ENCODE peak calls at places on chromosomes 3 and 15, in four cellular contexts. M is endothelial cell of umbilical vein, T is GM12878, Y is K562. K is an unnamed sample.

GRCh38 chr3:20912406-20912805 is 726.4 kb upstream of the SGO1 start:
- DNase-seq in M (no peak), Y (no peak), T (no peak), K (no peak)

GRCh38 chr15:77029166-77030041 is 34.5 kb downstream of the PSTPIP1 start:
- DNase-seq in T (no peak), Y (peak; percentile 44), M (no peak), K (no peak)

GRCh38 chr3:176798680-176799079 is 398.6 kb downstream of the TBL1XR1 start:
- DNase-seq in T (no peak), Y (no peak), M (no peak), K (no peak)

GRCh38 chr3:64267774-64268604 is 42.7 kb upstream of the PRICKLE2 start:
- DNase-seq in Y (no peak), M (peak; percentile 11), T (no peak), K (peak; percentile 68)

GRCh38 chr3:31733234-31733667 is 200.5 kb downstream of the STT3B start:
- DNase-seq in T (no peak), Y (no peak), M (peak; percentile 75), K (no peak)

GRCh38 chr3:140007946-140008692 is 73.1 kb downstream of the CLSTN2 start:
- DNase-seq in Y (no peak), T (no peak), M (no peak), K (no peak)

GRCh38 chr15:42344763-42345162 is 14.5 kb upstream of the CAPN3 start:
- DNase-seq in Y (no peak), M (peak; percentile 49), T (no peak), K (peak; percentile 83)

GRCh38 chr15:41153733-41154132 is 37.7 kb upstream of the INO80 start:
- DNase-seq in T (no peak), M (no peak), Y (no peak), K (no peak)

GRCh38 chr3:111906667-111907066 is 47.6 kb downstream of the PHLDB2 start:
- DNase-seq in Y (no peak), T (no peak), M (no peak), K (peak; percentile 77)

GRCh38 chr15:50813865-50814264 is 48.4 kb upstream of the SPPL2A start:
- DNase-seq in T (no peak), Y (no peak), M (no peak), K (no peak)

GRCh38 chr3:157588386-157589060 is 85.3 kb upstream of the VEPH1 start:
- DNase-seq in T (no peak), Y (no peak), M (no peak), K (no peak)

GRCh38 chr15:101133751-101134261 is 118.0 kb downstream of the CHSY1 start:
- DNase-seq in M (no peak), Y (no peak), T (no peak), K (no peak)

GRCh38 chr3:36312351-36312750 is 68.0 kb upstream of the STAC start:
- DNase-seq in Y (no peak), M (no peak), T (no peak), K (no peak)

GRCh38 chr3:9308298-9308990 is 54.4 kb upstream of the THUMPD3 start:
- DNase-seq in T (no peak), M (no peak), Y (no peak), K (no peak)

GRCh38 chr15:63752075-63752684 is 81.6 kb downstream of the HERC1 start:
- DNase-seq in M (peak; percentile 78), Y (peak; percentile 33), T (peak; percentile 23), K (peak; percentile 65)

GRCh38 chr3:169634618-169635236 is 28.8 kb downstream of the MECOM start:
- DNase-seq in T (no peak), M (no peak), Y (no peak), K (no peak)

GRCh38 chr15:89335289-89336041 is 841 bp upstream of the POLG start:
- DNase-seq in Y (peak; percentile 77), T (no peak), M (peak; percentile 52), K (no peak)

GRCh38 chr3:160040181-160040580 is 51.5 kb downstream of the IL12A start:
- DNase-seq in T (no peak), M (no peak), Y (no peak), K (peak; percentile 18)

GRCh38 chr3:149020839-149021252 is 29.5 kb downstream of the GYG1 start:
- DNase-seq in T (no peak), Y (no peak), M (no peak), K (peak; percentile 42)

GRCh38 chr3:164064298-164064697 is 1014.0 kb downstream of the SI start:
- DNase-seq in T (no peak), M (no peak), Y (no peak), K (no peak)

GRCh38 chr15:34583399-34584320 is at the start of gene GOLGA8B:
- DNase-seq in Y (peak; percentile 88), M (peak; percentile 54), T (no peak), K (peak; percentile 41)

GRCh38 chr3:11195721-11196332 is 41.5 kb downstream of the HRH1 start:
- DNase-seq in Y (no peak), M (peak; percentile 65), T (no peak), K (peak; percentile 56)

GRCh38 chr3:47018269-47018611 is 38.8 kb downstream of the NBEAL2 start:
- DNase-seq in T (no peak), M (no peak), Y (no peak), K (no peak)

GRCh38 chr15:78638658-78639314 is 2.2 kb downstream of the CHRNB4 start:
- DNase-seq in T (no peak), M (peak; percentile 35), Y (peak; percentile 71), K (peak; percentile 19)

GRCh38 chr3:70740082-70740481 is 427.6 kb upstream of the MDFIC2 start:
- DNase-seq in Y (no peak), T (no peak), M (no peak), K (no peak)

GRCh38 chr3:30684361-30684760 is 78.0 kb downstream of the TGFBR2 start:
- DNase-seq in Y (no peak), M (no peak), T (no peak), K (no peak)

GRCh38 chr15:82045179-82045891 is 483 bp downstream of the MEX3B start:
- DNase-seq in M (peak; percentile 65), Y (no peak), T (no peak), K (peak; percentile 54)

GRCh38 chr15:33343275-33343674 is 32.5 kb downstream of the RYR3 start:
- DNase-seq in T (no peak), M (no peak), Y (no peak), K (no peak)

GRCh38 chr15:67927501-67928156 is 87.8 kb upstream of the RNU6-1 start:
- DNase-seq in T (no peak), M (no peak), Y (no peak), K (peak; percentile 97)
- TF ChIP-seq FOS in T (no peak), M (no peak), Y (no peak), K (no peak)

GRCh38 chr15:83308671-83309070 is 24.2 kb upstream of the BNC1 start:
- DNase-seq in Y (no peak), T (no peak), M (no peak), K (no peak)

GRCh38 chr15:83312046-83312445 is 27.6 kb upstream of the BNC1 start:
- DNase-seq in Y (no peak), M (no peak), T (no peak), K (no peak)

GRCh38 chr15:83305696-83306291 is 21.3 kb upstream of the BNC1 start:
- DNase-seq in M (no peak), Y (no peak), T (no peak), K (peak; percentile 57)

GRCh38 chr15:83306561-83306960 is 22.1 kb upstream of the BNC1 start:
- DNase-seq in Y (no peak), T (no peak), M (no peak), K (peak; percentile 50)

GRCh38 chr15:83310521-83311456 is 26.3 kb upstream of the BNC1 start:
- DNase-seq in T (no peak), M (peak; percentile 68), Y (no peak), K (no peak)
- TF ChIP-seq FOS in T (no peak), M (no peak), Y (no peak), K (no peak)

DNA sequence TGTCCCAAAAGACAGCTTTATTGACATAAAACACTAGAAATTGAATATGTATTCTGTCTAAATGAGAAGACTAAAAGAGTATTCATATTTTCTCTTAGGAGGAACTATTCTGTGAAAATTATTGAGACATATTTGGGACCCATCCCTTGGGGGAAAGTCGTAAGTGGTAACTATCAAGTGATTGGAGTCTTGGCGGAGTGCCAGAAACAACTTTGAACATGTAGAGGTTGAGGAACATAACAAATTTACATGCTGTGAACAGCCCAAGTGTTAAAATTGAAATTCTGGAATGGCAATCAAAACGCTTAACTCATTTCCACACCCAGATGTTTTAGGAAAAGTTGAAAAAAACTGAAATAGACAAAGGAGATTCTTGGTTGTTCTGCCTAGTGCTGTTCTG is 1034.6 kb downstream of the NSUN3 start:
- DNase-seq in M (no peak), Y (no peak), T (no peak), K (no peak)
- TF ChIP-seq FOS in M (no peak), Y (no peak), T (no peak), K (no peak)

GRCh38 chr3:12896206-12896697 is 54.9 kb upstream of the RPL32 start:
- DNase-seq in Y (no peak), T (no peak), M (no peak), K (peak; percentile 8)
- TF ChIP-seq FOS in Y (no peak), T (no peak), M (no peak), K (no peak)

GRCh38 chr3:120625199-120625598 is 29.1 kb downstream of the NDUFB4 start:
- DNase-seq in Y (no peak), T (no peak), M (peak; percentile 12), K (no peak)
- TF ChIP-seq FOS in Y (no peak), T (no peak), M (peak; percentile 22), K (no peak)

GRCh38 chr3:131789188-131789587 is 245.6 kb downstream of the CPNE4 start:
- DNase-seq in Y (no peak), M (no peak), T (no peak), K (no peak)

GRCh38 chr3:131795382-131796085 is 239.3 kb downstream of the CPNE4 start:
- DNase-seq in M (no peak), T (no peak), Y (peak; percentile 17), K (no peak)

GRCh38 chr3:131796558-131796957 is 238.3 kb downstream of the CPNE4 start:
- DNase-seq in T (peak; percentile 61), Y (no peak), M (no peak), K (no peak)

GRCh38 chr3:131794766-131795381 is 239.9 kb downstream of the CPNE4 start:
- DNase-seq in T (no peak), Y (peak; percentile 42), M (peak; percentile 58), K (peak; percentile 52)
- TF ChIP-seq FOS in T (no peak), Y (no peak), M (no peak), K (no peak)

GRCh38 chr3:72700106-72700505 is 148.1 kb downstream of the SHQ1 start:
- DNase-seq in M (no peak), Y (no peak), T (no peak), K (no peak)
- TF ChIP-seq FOS in M (no peak), Y (no peak), T (no peak), K (no peak)

GRCh38 chr3:79618883-79619282 is 148.9 kb downstream of the ROBO1 start:
- DNase-seq in M (no peak), T (no peak), Y (no peak), K (no peak)
- TF ChIP-seq FOS in M (no peak), T (no peak), Y (no peak), K (no peak)